ENCODE peak calls at places on chromosomes 7 and 10, in five cellular contexts. Q is neural progenitor cell, J is endothelial cell of umbilical vein, I is GM23248, V is K562. O is an unnamed sample.

GRCh38 chr7:45579386-45579785 is 5.2 kb downstream of the ADCY1 start:
- DNase-seq in Q (no peak), J (no peak), I (no peak), V (peak), O (no peak)

GRCh38 chr7:112204072-112204775 is 2.0 kb downstream of the DOCK4 start:
- DNase-seq in Q (peak), J (peak), I (peak), V (no peak), O (no peak)

GRCh38 chr10:119323085-119323670 is 115.8 kb downstream of the GRK5 start:
- DNase-seq in Q (no peak), J (no peak), I (no peak), V (no peak), O (no peak)

GRCh38 chr10:76779163-76779820 is 858.3 kb downstream of the KCNMA1 start:
- DNase-seq in Q (peak), J (no peak), I (peak), V (no peak), O (no peak)

GRCh38 chr7:44982970-44983369 is 4.2 kb upstream of the MYO1G start:
- DNase-seq in Q (no peak), J (no peak), I (no peak), V (no peak), O (no peak)

GRCh38 chr10:58641095-58641531 is 128.4 kb downstream of the BICC1 start:
- DNase-seq in Q (peak), J (no peak), I (peak), V (no peak), O (no peak)

GRCh38 chr7:21507627-21508343 is 35.1 kb upstream of the DNAH11 start:
- DNase-seq in Q (peak), J (peak), I (peak), V (peak), O (peak)

GRCh38 chr10:79447911-79448731 is 2.7 kb upstream of the ZCCHC24 start:
- DNase-seq in Q (no peak), J (no peak), I (no peak), V (no peak), O (no peak)

GRCh38 chr7:66359656-66360211 is 154.6 kb downstream of the TPST1 start:
- DNase-seq in Q (no peak), J (no peak), I (no peak), V (no peak), O (no peak)

GRCh38 chr7:27171636-27172387 is 2.3 kb downstream of the HOXA10 start:
- DNase-seq in Q (peak), J (no peak), I (peak), V (no peak), O (no peak)

GRCh38 chr7:1662101-1662500 is 8.0 kb upstream of the ELFN1 start:
- DNase-seq in Q (no peak), J (no peak), I (no peak), V (peak), O (no peak)

DNA sequence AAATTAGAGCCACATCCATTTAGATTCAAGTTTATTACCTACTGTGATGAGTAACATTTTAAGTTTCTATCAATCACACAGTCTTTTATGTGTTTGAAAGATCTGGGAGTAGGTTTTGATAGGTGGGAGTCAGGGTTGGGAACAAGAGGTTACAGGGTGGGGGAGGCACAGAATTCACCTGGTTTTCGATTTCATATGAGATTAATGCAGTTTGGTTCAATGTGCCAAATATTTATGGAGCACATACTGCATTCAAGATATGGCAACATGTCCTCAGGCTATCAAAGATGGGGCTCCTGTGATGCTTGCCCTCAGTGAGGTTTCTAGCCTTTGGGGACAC is 564.1 kb downstream of the SUGCT start:
- DNase-seq in Q (no peak), J (no peak), I (no peak), V (no peak), O (no peak)
- H3K4me2 ChIP-seq in Q (no peak), J (no peak), I (no peak), V (no peak), O (no peak)

DNA sequence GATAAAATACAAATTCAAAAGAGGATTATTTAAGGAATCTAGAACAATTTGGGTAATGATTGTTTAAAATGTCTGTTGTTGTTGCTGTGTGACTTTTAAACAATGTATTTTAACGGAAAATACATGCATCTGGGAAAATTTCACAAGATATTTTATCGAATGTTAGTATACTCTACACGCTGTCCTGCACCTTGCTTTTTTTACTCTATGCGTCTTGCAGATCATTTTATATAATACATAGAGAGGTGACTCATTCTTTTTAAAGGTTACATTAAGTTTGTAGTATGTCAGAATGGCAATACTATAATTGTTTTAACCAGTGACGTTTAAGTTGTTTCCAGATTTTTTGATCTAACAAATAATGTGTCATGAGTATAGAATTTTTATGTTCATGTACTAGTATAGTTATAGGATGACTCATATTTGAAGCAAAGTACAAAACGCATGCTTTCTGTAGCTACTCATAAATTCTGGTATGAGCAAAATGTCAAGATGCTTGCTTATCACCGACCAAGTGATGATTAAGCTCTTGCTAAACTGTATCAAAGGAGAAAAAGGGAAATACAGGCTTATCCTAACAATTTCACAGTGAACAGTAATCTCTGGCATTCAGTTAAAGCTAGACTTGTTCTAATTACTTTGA is 4.9 kb downstream of the DKK1 start:
- DNase-seq in Q (no peak), J (peak), I (peak), V (no peak), O (no peak)
- H2AFZ ChIP-seq in Q (no peak), J (no peak), I (peak), V (no peak), O (no peak)

GRCh38 chr10:30454744-30455498 is 20.9 kb downstream of the MAP3K8 start:
- DNase-seq in Q (no peak), J (peak), I (peak), V (no peak), O (no peak)
- H3K4me2 ChIP-seq in Q (no peak), J (peak), I (peak), V (no peak), O (peak)

GRCh38 chr10:101031128-101031795 is at the start of the genes PDZD7 and SFXN3:
- DNase-seq in Q (peak), J (peak), I (peak), V (peak), O (peak)
- H2AFZ ChIP-seq in Q (no peak), J (peak), I (peak), V (peak), O (peak)

GRCh38 chr7:72019436-72019835 is 392.7 kb downstream of the CALN1 start:
- DNase-seq in Q (no peak), J (no peak), I (no peak), V (no peak), O (no peak)
- H3K4me2 ChIP-seq in Q (no peak), J (no peak), I (no peak), V (no peak), O (no peak)

O was measured in OCI-LY7.